ENCODE peak calls at places on chromosome 18, in eight cellular contexts. One of them, this sample, is unnamed.

GRCh38 chr18:25648724-25649260 is 296.8 kb upstream of the ZNF521 start:
- DNase-seq in sigmoid colon: no peak
- DNase-seq in A549: no peak
- DNase-seq in adrenal gland: no peak
- DNase-seq in transverse colon: no peak
- DNase-seq in vagina: no peak
- DNase-seq in heart left ventricle: no peak
- DNase-seq in spleen: no peak
- DNase-seq in this sample: no peak

GRCh38 chr18:36176739-36177138 is 10.6 kb upstream of the MOCOS start:
- DNase-seq in sigmoid colon: no peak
- DNase-seq in A549: no peak
- DNase-seq in adrenal gland: no peak
- DNase-seq in transverse colon: no peak
- DNase-seq in vagina: no peak
- DNase-seq in heart left ventricle: no peak
- DNase-seq in spleen: no peak
- DNase-seq in this sample: no peak

GRCh38 chr18:34493566-34494358 is 216.3 kb upstream of the DTNA start:
- DNase-seq in sigmoid colon: peak; percentile 52
- DNase-seq in A549: no peak
- DNase-seq in adrenal gland: peak; percentile 7
- DNase-seq in transverse colon: no peak
- DNase-seq in vagina: no peak
- DNase-seq in heart left ventricle: peak; percentile 60
- DNase-seq in spleen: peak; percentile 60
- DNase-seq in this sample: no peak

GRCh38 chr18:79905389-79905911 is 46.0 kb downstream of the SLC66A2 start:
- DNase-seq in sigmoid colon: no peak
- DNase-seq in A549: no peak
- DNase-seq in adrenal gland: no peak
- DNase-seq in transverse colon: no peak
- DNase-seq in vagina: no peak
- DNase-seq in heart left ventricle: no peak
- DNase-seq in spleen: peak; percentile 57
- DNase-seq in this sample: no peak

GRCh38 chr18:6778459-6778858 is 48.9 kb downstream of the ARHGAP28 start:
- DNase-seq in sigmoid colon: no peak
- DNase-seq in A549: no peak
- DNase-seq in adrenal gland: no peak
- DNase-seq in transverse colon: no peak
- DNase-seq in vagina: no peak
- DNase-seq in heart left ventricle: no peak
- DNase-seq in spleen: no peak
- DNase-seq in this sample: no peak

GRCh38 chr18:29271496-29271895 is 1094.6 kb upstream of the CDH2 start:
- DNase-seq in sigmoid colon: no peak
- DNase-seq in A549: no peak
- DNase-seq in adrenal gland: no peak
- DNase-seq in transverse colon: no peak
- DNase-seq in vagina: no peak
- DNase-seq in heart left ventricle: no peak
- DNase-seq in spleen: no peak
- DNase-seq in this sample: no peak

GRCh38 chr18:57438669-57439616 is 3.8 kb downstream of the ONECUT2 start:
- DNase-seq in sigmoid colon: no peak
- DNase-seq in A549: no peak
- DNase-seq in adrenal gland: no peak
- DNase-seq in transverse colon: no peak
- DNase-seq in vagina: no peak
- DNase-seq in heart left ventricle: no peak
- DNase-seq in spleen: no peak
- DNase-seq in this sample: no peak

GRCh38 chr18:77131652-77132368 is 773 bp downstream of the MBP start:
- DNase-seq in sigmoid colon: peak; percentile 85
- DNase-seq in A549: no peak
- DNase-seq in adrenal gland: peak; percentile 49
- DNase-seq in transverse colon: peak; percentile 80
- DNase-seq in vagina: peak; percentile 83
- DNase-seq in heart left ventricle: peak; percentile 71
- DNase-seq in spleen: peak; percentile 94
- DNase-seq in this sample: peak; percentile 79

GRCh38 chr18:44740000-44740399 is 59.3 kb downstream of the SETBP1 start:
- DNase-seq in sigmoid colon: no peak
- DNase-seq in A549: no peak
- DNase-seq in adrenal gland: no peak
- DNase-seq in transverse colon: no peak
- DNase-seq in vagina: no peak
- DNase-seq in heart left ventricle: no peak
- DNase-seq in spleen: no peak
- DNase-seq in this sample: no peak

GRCh38 chr18:3256693-3257626 is 5.0 kb upstream of the MYL12B start:
- DNase-seq in sigmoid colon: no peak
- DNase-seq in A549: no peak
- DNase-seq in adrenal gland: no peak
- DNase-seq in transverse colon: no peak
- DNase-seq in vagina: no peak
- DNase-seq in heart left ventricle: no peak
- DNase-seq in spleen: no peak
- DNase-seq in this sample: no peak

GRCh38 chr18:54411781-54412180 is 54.1 kb downstream of the C18orf54 start:
- DNase-seq in sigmoid colon: no peak
- DNase-seq in A549: no peak
- DNase-seq in adrenal gland: no peak
- DNase-seq in transverse colon: no peak
- DNase-seq in vagina: no peak
- DNase-seq in heart left ventricle: no peak
- DNase-seq in spleen: no peak
- DNase-seq in this sample: no peak

GRCh38 chr18:54416459-54416858 is 58.8 kb downstream of the C18orf54 start:
- DNase-seq in sigmoid colon: no peak
- DNase-seq in A549: no peak
- DNase-seq in adrenal gland: no peak
- DNase-seq in transverse colon: no peak
- DNase-seq in vagina: no peak
- DNase-seq in heart left ventricle: no peak
- DNase-seq in spleen: no peak
- DNase-seq in this sample: no peak

GRCh38 chr18:54415086-54415485 is 57.4 kb downstream of the C18orf54 start:
- DNase-seq in sigmoid colon: no peak
- DNase-seq in A549: no peak
- DNase-seq in adrenal gland: no peak
- DNase-seq in transverse colon: no peak
- DNase-seq in vagina: no peak
- DNase-seq in heart left ventricle: no peak
- DNase-seq in spleen: no peak
- DNase-seq in this sample: no peak
- TF ChIP-seq POLR2A in sigmoid colon: no peak
- TF ChIP-seq POLR2A in A549: no peak
- TF ChIP-seq POLR2A in adrenal gland: no peak
- TF ChIP-seq POLR2A in transverse colon: no peak
- TF ChIP-seq POLR2A in vagina: no peak
- TF ChIP-seq POLR2A in heart left ventricle: no peak
- TF ChIP-seq POLR2A in spleen: no peak
- TF ChIP-seq POLR2A in this sample: no peak

GRCh38 chr18:13219012-13219396 is 444 bp downstream of the LDLRAD4 start:
- DNase-seq in sigmoid colon: no peak
- DNase-seq in A549: no peak
- DNase-seq in adrenal gland: no peak
- DNase-seq in transverse colon: no peak
- DNase-seq in vagina: peak; percentile 44
- DNase-seq in heart left ventricle: no peak
- DNase-seq in spleen: no peak
- DNase-seq in this sample: no peak
- H3K4me3 ChIP-seq in sigmoid colon: peak overlapping the region; percentile 93
- H3K4me3 ChIP-seq in A549: peak overlapping the region; percentile 71
- H3K4me3 ChIP-seq in adrenal gland: peak overlapping the region; percentile 91
- H3K4me3 ChIP-seq in transverse colon: peak overlapping the region; percentile 83
- H3K4me3 ChIP-seq in vagina: peak overlapping the region; percentile 70
- H3K4me3 ChIP-seq in heart left ventricle: peak overlapping the region; percentile 94
- H3K4me3 ChIP-seq in spleen: peak overlapping the region; percentile 94
- H3K4me3 ChIP-seq in this sample: peak overlapping the region; percentile 66

GRCh38 chr18:67483237-67483636 is 33.3 kb downstream of the DSEL start:
- DNase-seq in sigmoid colon: no peak
- DNase-seq in A549: no peak
- DNase-seq in adrenal gland: no peak
- DNase-seq in transverse colon: no peak
- DNase-seq in vagina: no peak
- DNase-seq in heart left ventricle: no peak
- DNase-seq in spleen: no peak
- DNase-seq in this sample: no peak
- H3K4me1 ChIP-seq in sigmoid colon: no peaks in the 10 kb centered on the region
- H3K4me1 ChIP-seq in A549: no peaks in the 10 kb centered on the region
- H3K4me1 ChIP-seq in adrenal gland: no peaks in the 10 kb centered on the region
- H3K4me1 ChIP-seq in transverse colon: no peaks in the 10 kb centered on the region
- H3K4me1 ChIP-seq in vagina: no peaks in the 10 kb centered on the region
- H3K4me1 ChIP-seq in heart left ventricle: no peaks in the 10 kb centered on the region
- H3K4me1 ChIP-seq in spleen: no peaks in the 10 kb centered on the region
- H3K4me1 ChIP-seq in this sample: no peaks in the 10 kb centered on the region

GRCh38 chr18:48834421-48835011 is 116.2 kb downstream of the SMAD7 start:
- DNase-seq in sigmoid colon: peak; percentile 89
- DNase-seq in A549: peak; percentile 61
- DNase-seq in adrenal gland: peak; percentile 94
- DNase-seq in transverse colon: peak; percentile 69
- DNase-seq in vagina: no peak
- DNase-seq in heart left ventricle: peak; percentile 75
- DNase-seq in spleen: peak; percentile 91
- DNase-seq in this sample: peak; percentile 37

GRCh38 chr18:48832961-48833700 is 117.6 kb downstream of the SMAD7 start:
- DNase-seq in sigmoid colon: no peak
- DNase-seq in A549: peak; percentile 19
- DNase-seq in adrenal gland: no peak
- DNase-seq in transverse colon: peak; percentile 74
- DNase-seq in vagina: peak; percentile 76
- DNase-seq in heart left ventricle: peak; percentile 57
- DNase-seq in spleen: peak; percentile 77
- DNase-seq in this sample: peak; percentile 36

GRCh38 chr18:48835119-48835518 is 115.6 kb downstream of the SMAD7 start:
- DNase-seq in sigmoid colon: no peak
- DNase-seq in A549: no peak
- DNase-seq in adrenal gland: no peak
- DNase-seq in transverse colon: no peak
- DNase-seq in vagina: no peak
- DNase-seq in heart left ventricle: no peak
- DNase-seq in spleen: peak; percentile 44
- DNase-seq in this sample: no peak

GRCh38 chr18:48835745-48836191 is 115.0 kb downstream of the SMAD7 start:
- DNase-seq in sigmoid colon: peak; percentile 47
- DNase-seq in A549: no peak
- DNase-seq in adrenal gland: no peak
- DNase-seq in transverse colon: no peak
- DNase-seq in vagina: no peak
- DNase-seq in heart left ventricle: no peak
- DNase-seq in spleen: peak; percentile 66
- DNase-seq in this sample: peak; percentile 16

DNA sequence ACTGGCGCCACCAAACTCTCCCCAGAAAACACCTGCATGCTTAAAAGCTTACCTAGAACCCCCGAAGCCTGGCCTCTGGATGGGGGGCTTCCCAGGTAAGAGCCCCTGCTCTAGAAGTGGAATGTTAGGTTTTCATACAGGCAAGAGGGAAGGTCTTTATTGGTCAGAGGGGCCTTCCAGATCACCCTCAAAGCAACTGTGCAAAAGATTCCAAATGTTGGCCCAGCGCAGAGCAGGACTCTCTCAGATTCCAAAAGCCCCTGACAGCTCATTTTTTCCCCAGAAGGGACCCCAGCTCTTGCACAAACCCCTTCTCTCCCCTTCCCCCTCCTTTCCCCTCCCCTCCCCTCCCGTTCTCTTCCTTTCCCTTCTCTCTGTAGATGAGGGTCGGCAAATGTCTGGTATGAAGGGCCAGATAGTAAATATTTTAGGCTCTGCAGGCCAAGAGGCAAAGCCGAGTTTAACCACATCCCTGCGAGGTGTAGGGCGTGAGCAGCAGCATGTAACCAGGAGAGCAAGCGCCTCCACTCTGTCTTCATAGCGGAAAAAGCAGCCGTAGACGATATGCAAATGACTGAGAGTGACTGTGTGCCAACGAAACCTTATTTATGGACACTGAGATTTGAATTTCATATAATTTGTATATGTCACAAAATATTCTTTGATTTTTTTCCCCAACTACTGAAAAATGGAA is 116.9 kb downstream of the SMAD7 start:
- DNase-seq in sigmoid colon: no peak
- DNase-seq in A549: no peak
- DNase-seq in adrenal gland: no peak
- DNase-seq in transverse colon: peak; percentile 61
- DNase-seq in vagina: peak; percentile 77
- DNase-seq in heart left ventricle: peak; percentile 13
- DNase-seq in spleen: peak; percentile 87
- DNase-seq in this sample: no peak
- TF ChIP-seq POLR2A in sigmoid colon: no peak
- TF ChIP-seq POLR2A in A549: no peak
- TF ChIP-seq POLR2A in adrenal gland: no peak
- TF ChIP-seq POLR2A in transverse colon: no peak
- TF ChIP-seq POLR2A in vagina: no peak
- TF ChIP-seq POLR2A in heart left ventricle: no peak
- TF ChIP-seq POLR2A in spleen: no peak
- TF ChIP-seq POLR2A in this sample: no peak

This sample was measured in ovary.